ENCODE peak calls at places on chromosomes 4 and X, in four cellular contexts. One of them, this sample, is unnamed.
A peak's percentile ranks its signal among the peaks of the same experiment; 100 is the strongest.

GRCh38 chr4:20273793-20274192 is 22.1 kb downstream of the SLIT2 start:
- DNase-seq in A673: no peak
- DNase-seq in CD4-positive, CD25-positive, alpha-beta regulatory T cell: no peak
- DNase-seq in mammary epithelial cell: no peak
- DNase-seq in this sample: peak; percentile 67

GRCh38 chrX:147978931-147979330 is 2.2 kb upstream of the FMR1NB start:
- DNase-seq in CD4-positive, CD25-positive, alpha-beta regulatory T cell: no peak
- DNase-seq in A673: peak; percentile 7
- DNase-seq in mammary epithelial cell: peak; percentile 18
- DNase-seq in this sample: no peak

GRCh38 chr4:112170451-112170993 is 25.3 kb downstream of the FAM241A start:
- DNase-seq in A673: peak; percentile 42
- DNase-seq in CD4-positive, CD25-positive, alpha-beta regulatory T cell: no peak
- DNase-seq in mammary epithelial cell: peak; percentile 87
- DNase-seq in this sample: no peak

GRCh38 chr4:140645614-140646412 is 77.1 kb upstream of the UCP1 start:
- DNase-seq in A673: no peak
- DNase-seq in mammary epithelial cell: no peak
- DNase-seq in CD4-positive, CD25-positive, alpha-beta regulatory T cell: no peak
- DNase-seq in this sample: no peak

GRCh38 chr4:34615315-34615714 is 1629.0 kb downstream of the ARAP2 start:
- DNase-seq in mammary epithelial cell: no peak
- DNase-seq in CD4-positive, CD25-positive, alpha-beta regulatory T cell: no peak
- DNase-seq in A673: no peak
- DNase-seq in this sample: no peak

GRCh38 chrX:38045697-38046096 is 39.3 kb downstream of the SYTL5 start:
- DNase-seq in mammary epithelial cell: no peak
- DNase-seq in CD4-positive, CD25-positive, alpha-beta regulatory T cell: no peak
- DNase-seq in A673: peak; percentile 60
- DNase-seq in this sample: no peak

GRCh38 chrX:45619290-45619689 is 418.6 kb upstream of the DIPK2B start:
- DNase-seq in A673: peak; percentile 74
- DNase-seq in mammary epithelial cell: peak; percentile 17
- DNase-seq in CD4-positive, CD25-positive, alpha-beta regulatory T cell: no peak
- DNase-seq in this sample: no peak

GRCh38 chr4:79576480-79576803 is 168.4 kb upstream of the GK2 start:
- DNase-seq in CD4-positive, CD25-positive, alpha-beta regulatory T cell: peak; percentile 26
- DNase-seq in A673: peak; percentile 28
- DNase-seq in mammary epithelial cell: peak; percentile 9
- DNase-seq in this sample: no peak

GRCh38 chr4:88275516-88275915 is 8.8 kb downstream of the PPM1K start:
- DNase-seq in A673: no peak
- DNase-seq in CD4-positive, CD25-positive, alpha-beta regulatory T cell: no peak
- DNase-seq in mammary epithelial cell: no peak
- DNase-seq in this sample: no peak

GRCh38 chrX:122046226-122046625 is 998.8 kb downstream of the GLUD2 start:
- DNase-seq in CD4-positive, CD25-positive, alpha-beta regulatory T cell: no peak
- DNase-seq in mammary epithelial cell: peak; percentile 6
- DNase-seq in A673: no peak
- DNase-seq in this sample: no peak

GRCh38 chr4:116531870-116532269 is 553.5 kb downstream of the TRAM1L1 start:
- DNase-seq in CD4-positive, CD25-positive, alpha-beta regulatory T cell: peak; percentile 0
- DNase-seq in A673: peak; percentile 99
- DNase-seq in mammary epithelial cell: no peak
- DNase-seq in this sample: no peak

GRCh38 chr4:74632634-74633033 is 161.7 kb downstream of the BTC start:
- DNase-seq in mammary epithelial cell: peak; percentile 99
- DNase-seq in CD4-positive, CD25-positive, alpha-beta regulatory T cell: no peak
- DNase-seq in A673: peak; percentile 21
- DNase-seq in this sample: peak; percentile 55

GRCh38 chrX:13293700-13294099 is 26.2 kb downstream of the ATXN3L start:
- DNase-seq in A673: peak; percentile 17
- DNase-seq in mammary epithelial cell: peak; percentile 95
- DNase-seq in CD4-positive, CD25-positive, alpha-beta regulatory T cell: no peak
- DNase-seq in this sample: no peak

GRCh38 chr4:182881928-182882327 is 35.3 kb downstream of the DCTD start:
- DNase-seq in CD4-positive, CD25-positive, alpha-beta regulatory T cell: no peak
- DNase-seq in A673: no peak
- DNase-seq in mammary epithelial cell: no peak
- DNase-seq in this sample: no peak

GRCh38 chrX:48470110-48470832 is at the start of gene SLC38A5:
- DNase-seq in CD4-positive, CD25-positive, alpha-beta regulatory T cell: no peak
- DNase-seq in A673: no peak
- DNase-seq in mammary epithelial cell: no peak
- DNase-seq in this sample: no peak

GRCh38 chr4:158826882-158827281 is 58.1 kb downstream of the FNIP2 start:
- DNase-seq in A673: no peak
- DNase-seq in CD4-positive, CD25-positive, alpha-beta regulatory T cell: peak; percentile 25
- DNase-seq in mammary epithelial cell: peak; percentile 76
- DNase-seq in this sample: no peak

GRCh38 chrX:140712413-140713173 is 3.0 kb downstream of the LINC00632 start:
- DNase-seq in CD4-positive, CD25-positive, alpha-beta regulatory T cell: no peak
- DNase-seq in A673: peak; percentile 60
- DNase-seq in mammary epithelial cell: no peak
- DNase-seq in this sample: peak; percentile 75

GRCh38 chr4:182141046-182141445 is 102.2 kb upstream of the TENM3 start:
- DNase-seq in mammary epithelial cell: no peak
- DNase-seq in A673: no peak
- DNase-seq in CD4-positive, CD25-positive, alpha-beta regulatory T cell: no peak
- DNase-seq in this sample: no peak

GRCh38 chrX:116272328-116272727 is 101.8 kb downstream of the AGTR2 start:
- DNase-seq in A673: peak; percentile 42
- DNase-seq in mammary epithelial cell: peak; percentile 98
- DNase-seq in CD4-positive, CD25-positive, alpha-beta regulatory T cell: no peak
- DNase-seq in this sample: no peak

GRCh38 chr4:2862528-2862927 is 18.9 kb downstream of the ADD1 start:
- DNase-seq in CD4-positive, CD25-positive, alpha-beta regulatory T cell: no peak
- DNase-seq in A673: peak; percentile 85
- DNase-seq in mammary epithelial cell: peak; percentile 7
- DNase-seq in this sample: no peak

GRCh38 chr4:109730294-109731051 is 603 bp upstream of the PLA2G12A start:
- DNase-seq in A673: peak; percentile 56
- DNase-seq in mammary epithelial cell: peak; percentile 55
- DNase-seq in CD4-positive, CD25-positive, alpha-beta regulatory T cell: no peak
- DNase-seq in this sample: peak; percentile 66

GRCh38 chr4:80171251-80171650 is 26.1 kb upstream of the PRDM8 start:
- DNase-seq in mammary epithelial cell: no peak
- DNase-seq in A673: no peak
- DNase-seq in CD4-positive, CD25-positive, alpha-beta regulatory T cell: peak; percentile 31
- DNase-seq in this sample: no peak

GRCh38 chr4:155174668-155175067 is 33.8 kb upstream of the NPY2R start:
- DNase-seq in mammary epithelial cell: no peak
- DNase-seq in CD4-positive, CD25-positive, alpha-beta regulatory T cell: no peak
- DNase-seq in A673: no peak
- DNase-seq in this sample: no peak

GRCh38 chrX:17052776-17053175 is 106.3 kb downstream of the REPS2 start:
- DNase-seq in CD4-positive, CD25-positive, alpha-beta regulatory T cell: no peak
- DNase-seq in A673: no peak
- DNase-seq in mammary epithelial cell: no peak
- DNase-seq in this sample: no peak

GRCh38 chrX:47958943-47959342 is 44.8 kb downstream of the ZNF182 start:
- DNase-seq in mammary epithelial cell: no peak
- DNase-seq in CD4-positive, CD25-positive, alpha-beta regulatory T cell: no peak
- DNase-seq in A673: peak; percentile 24
- DNase-seq in this sample: no peak

DNA sequence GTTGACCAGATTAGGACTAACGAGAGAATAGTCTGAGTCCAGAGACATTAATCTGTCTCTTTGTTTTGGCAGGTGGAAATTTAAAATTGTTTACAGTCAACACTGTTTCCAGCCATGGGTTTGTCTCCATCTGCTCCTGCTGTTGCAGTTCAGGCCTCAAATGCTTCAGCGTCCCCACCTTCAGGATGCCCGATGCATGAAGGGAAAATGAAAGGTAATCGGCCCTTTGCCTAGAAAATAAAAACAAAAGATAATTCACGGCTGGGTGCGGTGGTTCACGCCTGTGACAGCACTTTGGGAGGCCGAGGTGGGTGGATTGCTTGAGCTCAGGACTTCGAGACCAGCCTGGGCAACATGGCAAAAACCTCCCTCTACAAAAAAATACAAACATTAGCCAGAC is 815 bp downstream of the HCCS start:
- DNase-seq in CD4-positive, CD25-positive, alpha-beta regulatory T cell: no peak
- DNase-seq in A673: no peak
- DNase-seq in mammary epithelial cell: no peak
- DNase-seq in this sample: no peak
- H3K27ac ChIP-seq in CD4-positive, CD25-positive, alpha-beta regulatory T cell: peak overlapping the region; percentile 87
- H3K27ac ChIP-seq in A673: peak overlapping the region; percentile 84
- H3K27ac ChIP-seq in mammary epithelial cell: peak overlapping the region; percentile 93
- H3K27ac ChIP-seq in this sample: no peak overlapping the region

GRCh38 chrX:135494453-135494852 is 26.0 kb upstream of the INTS6L start:
- DNase-seq in A673: no peak
- DNase-seq in mammary epithelial cell: no peak
- DNase-seq in CD4-positive, CD25-positive, alpha-beta regulatory T cell: no peak
- DNase-seq in this sample: no peak

GRCh38 chrX:135497736-135498135 is 22.7 kb upstream of the INTS6L start:
- DNase-seq in mammary epithelial cell: no peak
- DNase-seq in A673: no peak
- DNase-seq in CD4-positive, CD25-positive, alpha-beta regulatory T cell: no peak
- DNase-seq in this sample: no peak

DNA sequence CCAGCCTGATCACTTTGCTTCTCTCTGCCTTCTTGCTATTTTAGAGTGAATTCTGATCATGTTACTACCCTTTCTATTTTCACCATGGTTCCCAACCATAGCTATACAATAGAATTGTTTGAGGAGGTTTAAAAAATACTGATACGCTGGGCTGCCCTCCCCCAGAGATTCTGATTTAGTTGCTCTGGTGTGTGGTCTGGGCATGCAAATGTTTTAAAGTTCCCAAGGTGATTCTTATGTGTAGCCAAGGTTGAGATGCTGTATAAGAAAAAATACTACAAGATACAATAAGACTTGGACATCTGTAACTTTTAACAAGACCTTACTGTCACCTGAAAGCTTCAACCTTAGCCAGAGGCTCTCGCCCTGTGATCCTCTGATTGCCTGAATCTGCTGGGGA is 22.2 kb upstream of the INTS6L start:
- DNase-seq in A673: no peak
- DNase-seq in CD4-positive, CD25-positive, alpha-beta regulatory T cell: no peak
- DNase-seq in mammary epithelial cell: no peak
- DNase-seq in this sample: no peak
- H3K4me3 ChIP-seq in A673: no peak overlapping the region
- H3K4me3 ChIP-seq in CD4-positive, CD25-positive, alpha-beta regulatory T cell: no peak overlapping the region
- H3K4me3 ChIP-seq in mammary epithelial cell: no peak overlapping the region
- H3K4me3 ChIP-seq in this sample: no peak overlapping the region

GRCh38 chr4:122977103-122977502 is 54.7 kb upstream of the NUDT6 start:
- DNase-seq in mammary epithelial cell: no peak
- DNase-seq in CD4-positive, CD25-positive, alpha-beta regulatory T cell: no peak
- DNase-seq in A673: no peak
- DNase-seq in this sample: no peak
- H3K4me1 ChIP-seq in mammary epithelial cell: no peaks in the 10 kb centered on the region
- H3K4me1 ChIP-seq in CD4-positive, CD25-positive, alpha-beta regulatory T cell: no peaks in the 10 kb centered on the region
- H3K4me1 ChIP-seq in A673: no peaks in the 10 kb centered on the region
- H3K4me1 ChIP-seq in this sample: no peaks in the 10 kb centered on the region

DNA sequence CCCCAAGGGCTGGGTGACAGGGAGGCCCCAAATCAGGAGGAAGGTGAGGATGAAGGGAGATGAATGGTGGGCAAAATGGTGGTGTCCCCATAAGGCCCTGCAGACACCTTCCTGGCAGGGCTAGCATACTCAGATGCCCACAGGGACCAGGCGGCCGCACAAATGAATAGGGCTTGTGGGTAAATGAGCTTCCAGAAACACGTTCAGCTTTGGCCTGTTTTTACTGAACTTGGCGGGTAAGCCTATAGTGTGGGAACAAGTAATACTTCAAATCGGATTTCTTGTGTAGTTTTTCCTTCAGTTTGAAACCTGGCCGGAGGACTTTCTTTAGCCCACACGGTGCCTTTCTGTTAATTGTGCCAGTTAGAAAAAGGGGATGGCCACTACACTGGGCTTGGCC is 22.7 kb downstream of the SMS start:
- DNase-seq in CD4-positive, CD25-positive, alpha-beta regulatory T cell: no peak
- DNase-seq in mammary epithelial cell: no peak
- DNase-seq in A673: no peak
- DNase-seq in this sample: no peak
- H3K27ac ChIP-seq in CD4-positive, CD25-positive, alpha-beta regulatory T cell: no peak overlapping the region
- H3K27ac ChIP-seq in mammary epithelial cell: no peak overlapping the region
- H3K27ac ChIP-seq in A673: no peak overlapping the region
- H3K27ac ChIP-seq in this sample: peak overlapping the region; percentile 39

DNA sequence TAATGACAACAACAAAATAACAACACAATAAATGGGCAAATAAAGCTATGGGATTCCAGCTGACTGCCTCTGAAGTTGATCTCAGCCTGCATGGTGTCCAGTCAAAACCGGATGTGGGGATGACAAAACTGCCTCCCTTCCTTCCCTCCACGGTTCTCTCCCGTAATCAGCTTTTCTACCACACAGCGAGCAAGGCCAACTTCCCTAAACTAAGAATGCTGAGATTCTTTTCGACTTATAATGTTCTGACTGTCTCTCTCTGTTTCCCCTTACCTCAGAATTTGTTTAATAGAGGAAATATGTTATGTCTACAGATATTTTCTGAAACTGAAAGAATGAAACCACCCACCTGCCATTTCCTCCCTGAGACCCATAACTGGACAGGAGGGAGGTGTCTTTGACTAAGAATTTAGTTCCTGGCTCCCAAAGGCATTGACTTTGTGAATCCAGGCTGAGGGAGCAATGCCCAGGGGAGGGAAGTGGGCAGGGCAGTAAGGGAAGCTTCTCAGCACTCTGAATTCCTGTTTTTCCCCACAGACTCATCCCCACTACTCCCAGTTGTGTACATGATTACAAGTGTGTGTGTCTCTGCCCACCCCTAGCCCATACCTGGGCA is 1.0 kb upstream of the TLR1 start:
- DNase-seq in A673: no peak
- DNase-seq in CD4-positive, CD25-positive, alpha-beta regulatory T cell: peak; percentile 64
- DNase-seq in mammary epithelial cell: no peak
- DNase-seq in this sample: no peak
- H3K4me3 ChIP-seq in A673: no peak overlapping the region
- H3K4me3 ChIP-seq in CD4-positive, CD25-positive, alpha-beta regulatory T cell: peak overlapping the region; percentile 94
- H3K4me3 ChIP-seq in mammary epithelial cell: no peak overlapping the region
- H3K4me3 ChIP-seq in this sample: no peak overlapping the region

GRCh38 chr4:124435276-124435675 is 277.3 kb downstream of the ANKRD50 start:
- DNase-seq in mammary epithelial cell: no peak
- DNase-seq in CD4-positive, CD25-positive, alpha-beta regulatory T cell: no peak
- DNase-seq in A673: no peak
- DNase-seq in this sample: no peak

GRCh38 chr4:124433044-124433443 is 279.5 kb downstream of the ANKRD50 start:
- DNase-seq in CD4-positive, CD25-positive, alpha-beta regulatory T cell: no peak
- DNase-seq in mammary epithelial cell: no peak
- DNase-seq in A673: no peak
- DNase-seq in this sample: no peak

GRCh38 chr4:124431663-124432192 is 280.8 kb downstream of the ANKRD50 start:
- DNase-seq in CD4-positive, CD25-positive, alpha-beta regulatory T cell: no peak
- DNase-seq in mammary epithelial cell: no peak
- DNase-seq in A673: no peak
- DNase-seq in this sample: no peak

GRCh38 chr4:124432500-124432899 is 280.0 kb downstream of the ANKRD50 start:
- DNase-seq in A673: peak; percentile 27
- DNase-seq in mammary epithelial cell: peak; percentile 35
- DNase-seq in CD4-positive, CD25-positive, alpha-beta regulatory T cell: no peak
- DNase-seq in this sample: no peak

DNA sequence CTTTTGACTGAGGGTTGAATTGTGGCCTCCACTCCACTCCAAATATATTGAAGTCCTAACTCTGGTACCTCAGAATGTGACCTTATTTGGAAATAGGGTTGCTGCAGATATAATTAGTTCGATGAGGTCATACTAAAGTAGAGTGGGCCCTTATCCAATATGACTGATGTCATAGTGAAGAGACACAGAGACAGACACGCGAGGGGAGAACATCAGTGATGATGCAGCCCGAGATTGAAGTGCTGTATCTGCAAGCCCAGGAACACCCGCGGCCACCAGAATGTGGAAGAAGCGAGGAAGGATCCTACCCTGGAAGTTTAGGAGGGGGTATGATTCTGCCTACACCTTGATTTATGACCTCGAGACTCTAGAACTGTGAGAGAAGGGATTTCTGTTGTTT is 279.0 kb downstream of the ANKRD50 start:
- DNase-seq in A673: peak; percentile 29
- DNase-seq in CD4-positive, CD25-positive, alpha-beta regulatory T cell: no peak
- DNase-seq in mammary epithelial cell: no peak
- DNase-seq in this sample: no peak
- H3K4me1 ChIP-seq in A673: peaks cover 34% of the 10 kb centered on the region
- H3K4me1 ChIP-seq in CD4-positive, CD25-positive, alpha-beta regulatory T cell: no peaks in the 10 kb centered on the region
- H3K4me1 ChIP-seq in mammary epithelial cell: peaks cover 19% of the 10 kb centered on the region
- H3K4me1 ChIP-seq in this sample: no peaks in the 10 kb centered on the region